ENCODE peak calls at places on chromosomes 13 and 19, in six cellular contexts. G is heart right ventricle, P is left lung, J is cardiac muscle cell, X is MM.1S, N is neural progenitor cell. R is an unnamed sample. For H3K4me1 and H3K27me3, the result is how much of the 10 kb centered on the place peaks cover.

GRCh38 chr13:86572115-86572514 is 772.9 kb upstream of the SLITRK6 start:
- DNase-seq in X (no peak), P (no peak), G (no peak), J (no peak), N (no peak), R (no peak)

GRCh38 chr13:20303636-20304035 is 71.5 kb upstream of the GJB6 start:
- DNase-seq in X (no peak), P (no peak), G (no peak), J (no peak), N (no peak), R (no peak)

GRCh38 chr13:51223284-51224270 is 1.4 kb downstream of the FAM124A start:
- DNase-seq in J (no peak), P (no peak), N (peak), G (peak), X (no peak), R (no peak)

GRCh38 chr19:38544569-38545315 is 73.0 kb downstream of the MAP4K1 start:
- DNase-seq in G (no peak), X (peak), P (peak), N (peak), J (no peak), R (peak)

GRCh38 chr19:21835429-21835809 is 563 bp downstream of the ZNF43 start:
- DNase-seq in P (peak), N (no peak), J (no peak), X (no peak), G (peak), R (no peak)

GRCh38 chr19:19106061-19106551 is 32.2 kb downstream of the TMEM161A start:
- DNase-seq in N (peak), P (no peak), G (no peak), J (peak), X (no peak), R (no peak)

GRCh38 chr19:38700933-38701454 is 43.3 kb downstream of the CAPN12 start:
- DNase-seq in P (no peak), X (no peak), J (no peak), N (no peak), G (no peak), R (no peak)

GRCh38 chr19:41930926-41931592 is 2.8 kb upstream of the ERFL start:
- DNase-seq in P (no peak), N (peak), G (no peak), X (no peak), J (no peak), R (peak)

GRCh38 chr19:40807147-40808020 is 8.4 kb downstream of the EGLN2 start:
- DNase-seq in J (peak), X (no peak), P (peak), G (no peak), N (peak), R (no peak)

GRCh38 chr13:113628291-113629270 is 29.4 kb downstream of the ATP4B start:
- DNase-seq in X (no peak), J (no peak), N (no peak), P (no peak), G (no peak), R (no peak)

GRCh38 chr19:31803819-31804446 is 454.7 kb upstream of the TSHZ3 start:
- DNase-seq in J (no peak), N (no peak), G (no peak), X (no peak), P (no peak), R (no peak)

GRCh38 chr13:45833663-45834062 is 17.9 kb downstream of the SIAH3 start:
- DNase-seq in X (no peak), J (no peak), G (peak), N (no peak), P (no peak), R (no peak)

GRCh38 chr13:26628706-26629105 is 71.2 kb downstream of the WASF3 start:
- DNase-seq in X (no peak), G (no peak), N (peak), P (no peak), J (peak), R (peak)

GRCh38 chr19:3683405-3683865 is 16.8 kb downstream of the PIP5K1C start:
- DNase-seq in X (no peak), N (peak), J (no peak), G (peak), P (no peak), R (no peak)

GRCh38 chr19:54160182-54160811 is 776 bp upstream of the LENG1 start:
- DNase-seq in J (no peak), N (peak), X (peak), G (no peak), P (no peak), R (no peak)

GRCh38 chr13:21576424-21576823 is 27.5 kb downstream of the MICU2 start:
- DNase-seq in J (no peak), N (no peak), G (no peak), X (no peak), P (no peak), R (no peak)

GRCh38 chr13:108987488-108987887 is 358.1 kb downstream of the MYO16 start:
- DNase-seq in P (no peak), J (no peak), N (no peak), X (no peak), G (no peak), R (no peak)

GRCh38 chr19:6539514-6539913 is 8.7 kb downstream of the TNFSF9 start:
- DNase-seq in J (no peak), P (no peak), N (no peak), G (no peak), X (no peak), R (peak)

GRCh38 chr13:100019780-100020356 is 38.3 kb downstream of the ZIC2 start:
- DNase-seq in G (no peak), P (no peak), X (no peak), J (no peak), N (no peak), R (no peak)

GRCh38 chr13:47598340-47598911 is 402.6 kb downstream of the SUCLA2 start:
- DNase-seq in P (no peak), J (no peak), N (no peak), X (no peak), G (no peak), R (peak)

GRCh38 chr19:2129486-2129885 is 21.9 kb downstream of the AP3D1 start:
- DNase-seq in P (no peak), N (no peak), G (peak), X (no peak), J (no peak), R (no peak)

GRCh38 chr19:4256563-4256962 is 9.7 kb downstream of the YJU2 start:
- DNase-seq in J (no peak), G (no peak), P (no peak), X (no peak), N (no peak), R (peak)

GRCh38 chr19:42606660-42607351 is 12.1 kb upstream of the CEACAM8 start:
- DNase-seq in P (peak), J (peak), N (peak), X (peak), G (no peak), R (peak)

GRCh38 chr13:41554626-41555386 is 97.5 kb downstream of the RGCC start:
- DNase-seq in N (no peak), P (no peak), J (no peak), G (no peak), X (no peak), R (no peak)
- H3K4me3 ChIP-seq in N (no peak), P (no peak), J (no peak), G (no peak), X (no peak), R (no peak)

GRCh38 chr13:97256343-97256783 is 34.2 kb downstream of the MBNL2 start:
- DNase-seq in X (no peak), G (no peak), P (no peak), N (no peak), J (no peak), R (no peak)
- H3K4me1 ChIP-seq in X (under half), G (half or more), P (half or more), N (under half), J (under half), R (under half)

DNA sequence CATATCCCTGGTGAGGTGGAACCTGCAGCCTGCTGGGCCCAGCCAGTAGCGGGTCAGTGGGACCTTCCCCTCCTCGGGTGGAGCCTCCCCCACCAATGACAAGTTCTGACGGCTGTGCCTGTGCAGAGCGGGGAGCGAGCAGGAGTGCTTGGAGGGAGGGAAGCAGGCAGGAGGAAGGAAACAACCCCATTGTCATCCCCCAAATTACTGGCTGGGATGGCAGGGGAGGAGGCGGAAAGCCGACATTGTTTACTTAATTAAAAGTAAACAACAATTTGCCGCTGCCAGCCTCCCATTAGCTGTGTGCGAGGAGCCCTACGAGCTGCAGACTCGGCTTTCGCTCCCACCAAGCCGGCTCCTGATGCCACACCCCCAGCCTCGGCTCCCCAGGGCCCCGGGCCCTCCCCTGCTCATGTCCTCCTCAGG is 45.5 kb downstream of the LYL1 start:
- DNase-seq in N (peak), P (peak), J (no peak), X (no peak), G (no peak), R (no peak)
- H3K27me3 ChIP-seq in N (half or more), P (under half), J (half or more), X (under half), G (under half), R (under half)

DNA sequence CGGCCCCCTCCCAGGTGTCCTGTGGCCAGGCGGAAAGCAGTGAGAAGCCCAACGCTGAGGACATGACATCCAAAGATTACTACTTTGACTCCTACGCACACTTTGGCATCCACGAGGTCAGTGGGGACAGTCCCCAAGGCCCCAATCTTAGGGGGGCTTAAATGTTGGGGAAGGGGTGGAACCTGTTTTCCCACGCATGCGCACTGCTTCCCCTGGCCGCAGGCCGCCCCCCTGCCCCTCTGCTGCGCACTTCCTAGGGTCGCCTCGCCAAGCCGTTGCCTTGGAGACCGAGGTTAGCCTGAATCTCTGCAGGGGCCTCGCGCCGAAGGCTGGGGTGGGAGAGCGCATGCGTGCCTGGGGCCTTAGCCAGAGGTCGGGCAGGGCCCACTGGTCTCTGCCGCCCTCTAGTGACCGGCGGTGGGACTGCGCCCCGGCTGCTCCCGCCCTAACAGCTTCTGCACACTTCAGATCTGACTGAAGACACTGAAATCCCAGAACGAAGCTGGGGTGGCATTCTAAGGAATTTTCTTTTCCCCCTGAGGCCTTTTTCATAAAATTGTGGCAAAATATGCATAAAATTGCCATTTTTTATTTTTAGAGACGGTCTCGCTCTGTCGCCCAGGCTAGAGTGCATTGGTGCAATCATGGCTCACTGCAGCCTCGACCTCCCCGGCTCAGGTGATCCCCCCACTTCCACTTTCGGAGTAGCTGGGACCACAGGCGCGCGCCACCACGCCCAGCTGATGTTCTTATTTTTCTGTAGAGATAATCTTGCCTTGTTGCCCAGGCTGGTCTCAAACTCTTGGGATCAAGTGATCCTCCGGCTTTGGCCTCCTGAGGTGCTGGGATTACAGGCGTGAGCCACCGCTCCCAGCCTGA is 3.6 kb downstream of the PRMT1 start:
- DNase-seq in J (peak), N (peak), P (peak), G (peak), X (peak), R (peak)
- H3K4me3 ChIP-seq in J (no peak), N (peak), P (no peak), G (peak), X (no peak), R (peak)

DNA sequence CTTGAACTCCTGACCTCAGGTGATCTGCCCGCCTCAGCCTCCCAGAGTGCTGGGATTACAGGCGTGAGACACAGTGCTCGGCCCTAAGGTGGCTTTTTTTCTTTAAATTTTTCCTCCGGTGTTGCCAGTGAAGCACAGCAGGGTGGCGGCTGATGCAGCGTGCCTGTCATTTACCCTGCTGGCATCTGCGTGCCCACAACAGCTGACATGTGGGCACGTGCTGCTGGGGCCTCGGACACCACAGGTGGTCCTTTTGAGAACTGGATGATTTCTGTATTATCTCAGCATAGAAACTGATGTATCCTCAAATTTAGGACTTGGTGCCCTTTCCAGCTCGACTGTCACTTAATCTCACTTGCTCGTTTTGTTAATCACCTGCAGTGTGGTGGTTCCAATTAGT is 31.2 kb upstream of the TEX29 start:
- DNase-seq in J (no peak), G (no peak), P (no peak), X (no peak), N (peak), R (no peak)
- H3K4me1 ChIP-seq in J (under half), G (under half), P (under half), X (under half), N (under half), R (under half)

DNA sequence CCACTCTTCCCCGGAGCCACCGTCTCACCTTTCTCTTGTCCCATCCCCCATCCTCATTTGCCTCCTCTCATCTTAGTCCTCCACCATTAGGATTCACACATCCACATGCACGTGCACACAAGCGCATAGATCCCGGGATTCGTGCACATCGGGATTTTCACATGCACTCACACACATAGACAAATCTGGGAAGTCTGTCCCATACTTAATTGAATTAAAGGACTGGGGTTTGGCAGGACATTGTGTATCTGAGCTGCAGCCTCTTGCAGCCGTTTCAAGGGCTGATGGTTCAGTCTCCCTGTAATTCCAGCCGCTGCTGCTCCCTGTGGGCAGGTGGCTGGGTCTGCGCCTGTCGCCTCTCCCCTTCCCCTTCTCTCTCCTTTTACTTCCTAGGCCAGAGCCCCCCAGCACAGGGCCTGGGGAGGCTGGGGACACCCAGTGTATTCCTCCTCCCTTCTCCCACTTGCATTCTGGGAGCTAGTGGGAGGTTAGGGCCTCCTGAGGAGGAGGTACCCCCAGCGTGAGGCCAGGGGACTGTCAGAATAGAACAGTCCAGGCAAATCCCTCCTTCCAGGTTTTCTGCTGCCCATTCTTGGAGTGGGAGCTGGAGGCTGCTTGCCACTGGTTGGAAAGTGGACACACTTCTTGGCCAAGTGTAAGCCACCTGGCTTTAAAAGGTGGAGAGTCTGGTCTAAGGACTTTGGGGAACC is 43.6 kb downstream of the LYL1 start:
- DNase-seq in N (peak), P (no peak), X (no peak), J (no peak), G (no peak), R (no peak)
- H3K27me3 ChIP-seq in N (half or more), P (under half), X (under half), J (half or more), G (under half), R (under half)

R was measured in Karpas-422.